ENCODE peak calls at places on chromosomes 3 and 15, in eight cellular contexts. S, H, T, E, Q, Y, X and G are unnamed samples.

GRCh38 chr3:185733980-185734724 is 90.7 kb downstream of the IGF2BP2 start:
- DNase-seq in X (peak; percentile 92), Y (peak; percentile 49), T (no peak), S (no peak), H (peak; percentile 73), Q (no peak), E (peak; percentile 89), G (no peak)

GRCh38 chr15:85691350-85692240 is 103.1 kb downstream of the KLHL25 start:
- DNase-seq in H (no peak), X (peak; percentile 58), E (no peak), Q (no peak), Y (no peak), S (no peak), T (no peak), G (no peak)

GRCh38 chr15:38563723-38564519 is 693 bp downstream of the RASGRP1 start:
- DNase-seq in X (peak; percentile 68), T (no peak), Y (peak; percentile 60), E (peak; percentile 35), Q (peak; percentile 56), S (peak; percentile 73), H (no peak), G (peak; percentile 59)

GRCh38 chr3:29152379-29152778 is 128.5 kb upstream of the RBMS3 start:
- DNase-seq in Q (no peak), X (no peak), T (no peak), H (no peak), S (no peak), Y (no peak), E (no peak), G (no peak)

GRCh38 chr3:107452436-107452835 is 70.3 kb upstream of the BBX start:
- DNase-seq in T (no peak), Q (no peak), S (no peak), X (no peak), E (peak; percentile 61), Y (no peak), H (no peak), G (no peak)

GRCh38 chr3:107412376-107412775 is 35.1 kb downstream of the CCDC54 start:
- DNase-seq in Q (no peak), T (no peak), X (no peak), S (no peak), Y (no peak), E (no peak), H (no peak), G (no peak)

GRCh38 chr3:129323651-129324294 is 45.1 kb downstream of the HMCES start:
- DNase-seq in Q (no peak), S (no peak), E (no peak), Y (no peak), H (no peak), T (no peak), X (peak; percentile 22), G (no peak)

GRCh38 chr15:70643783-70644125 is 119.6 kb downstream of the UACA start:
- DNase-seq in Y (no peak), E (peak; percentile 44), Q (no peak), S (no peak), T (no peak), H (no peak), X (peak; percentile 50), G (no peak)

GRCh38 chr3:144523396-144523795 is 551.8 kb downstream of the DIPK2A start:
- DNase-seq in S (no peak), T (no peak), H (no peak), X (no peak), E (no peak), Q (no peak), Y (no peak), G (no peak)

GRCh38 chr15:27027229-27027628 is 56.2 kb downstream of the GABRG3 start:
- DNase-seq in X (no peak), H (no peak), Q (no peak), Y (no peak), S (no peak), E (no peak), T (no peak), G (no peak)

GRCh38 chr15:69424001-69424400 is 9.9 kb downstream of the KIF23 start:
- DNase-seq in H (no peak), S (no peak), T (no peak), Q (no peak), X (no peak), Y (no peak), E (no peak), G (no peak)

GRCh38 chr3:127479449-127479848 is 111.1 kb downstream of the TPRA1 start:
- DNase-seq in Q (no peak), S (no peak), Y (no peak), E (no peak), H (no peak), X (no peak), T (no peak), G (no peak)

GRCh38 chr3:149080011-149080698 is 6.2 kb downstream of the HLTF start:
- DNase-seq in Q (no peak), S (no peak), T (no peak), E (no peak), Y (no peak), X (peak; percentile 77), H (no peak), G (no peak)

GRCh38 chr3:13540332-13540995 is 8.5 kb upstream of the FBLN2 start:
- DNase-seq in Y (no peak), H (no peak), T (no peak), E (peak; percentile 37), S (no peak), X (no peak), Q (peak; percentile 56), G (no peak)

GRCh38 chr3:149375824-149376196 is 1.6 kb downstream of the TM4SF1 start:
- DNase-seq in H (no peak), S (no peak), X (no peak), T (no peak), E (no peak), Y (no peak), Q (no peak), G (no peak)

GRCh38 chr15:69450968-69451695 is 1.5 kb upstream of the RPLP1 start:
- DNase-seq in S (no peak), T (no peak), E (no peak), X (no peak), H (no peak), Q (no peak), Y (no peak), G (no peak)

GRCh38 chr3:103906304-103906703 is 1460.4 kb upstream of the ALCAM start:
- DNase-seq in X (no peak), Q (no peak), S (no peak), Y (no peak), E (no peak), T (no peak), H (no peak), G (no peak)

GRCh38 chr3:157913751-157914150 is 192.5 kb downstream of the SHOX2 start:
- DNase-seq in Y (no peak), X (no peak), H (no peak), S (no peak), T (no peak), Q (no peak), E (peak; percentile 75), G (no peak)

GRCh38 chr15:76058714-76059319 is 968 bp upstream of the TMEM266 start:
- DNase-seq in S (no peak), H (no peak), Y (no peak), T (no peak), Q (no peak), X (no peak), E (peak; percentile 14), G (no peak)

DNA sequence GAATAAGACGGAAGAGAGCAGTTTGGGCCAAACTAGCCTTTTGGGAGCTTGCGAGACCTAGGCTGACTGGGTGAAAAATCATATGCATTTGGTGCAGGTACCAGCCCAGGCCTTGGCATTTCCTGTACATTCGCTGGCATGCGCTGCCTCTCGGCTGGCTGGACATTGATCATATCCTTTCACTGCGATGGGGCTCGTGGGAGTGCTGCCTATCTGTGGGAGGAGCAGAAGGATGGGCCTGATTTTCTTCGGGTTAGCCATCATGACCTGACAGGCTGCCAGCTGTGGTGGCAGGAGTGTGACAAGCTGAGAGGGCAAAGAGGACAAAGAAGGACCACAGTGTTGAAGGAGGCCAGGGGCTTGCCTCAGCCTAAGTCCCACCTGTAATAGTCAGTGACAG is 14.3 kb downstream of the CGNL1 start:
- DNase-seq in E (no peak), S (no peak), H (no peak), T (no peak), Q (no peak), Y (no peak), X (no peak), G (no peak)
- H3K27ac ChIP-seq in E (no peak overlapping the region), S (no peak overlapping the region), H (no peak overlapping the region), T (no peak overlapping the region), Q (no peak overlapping the region), Y (no peak overlapping the region), X (no peak overlapping the region), G (no peak overlapping the region)

DNA sequence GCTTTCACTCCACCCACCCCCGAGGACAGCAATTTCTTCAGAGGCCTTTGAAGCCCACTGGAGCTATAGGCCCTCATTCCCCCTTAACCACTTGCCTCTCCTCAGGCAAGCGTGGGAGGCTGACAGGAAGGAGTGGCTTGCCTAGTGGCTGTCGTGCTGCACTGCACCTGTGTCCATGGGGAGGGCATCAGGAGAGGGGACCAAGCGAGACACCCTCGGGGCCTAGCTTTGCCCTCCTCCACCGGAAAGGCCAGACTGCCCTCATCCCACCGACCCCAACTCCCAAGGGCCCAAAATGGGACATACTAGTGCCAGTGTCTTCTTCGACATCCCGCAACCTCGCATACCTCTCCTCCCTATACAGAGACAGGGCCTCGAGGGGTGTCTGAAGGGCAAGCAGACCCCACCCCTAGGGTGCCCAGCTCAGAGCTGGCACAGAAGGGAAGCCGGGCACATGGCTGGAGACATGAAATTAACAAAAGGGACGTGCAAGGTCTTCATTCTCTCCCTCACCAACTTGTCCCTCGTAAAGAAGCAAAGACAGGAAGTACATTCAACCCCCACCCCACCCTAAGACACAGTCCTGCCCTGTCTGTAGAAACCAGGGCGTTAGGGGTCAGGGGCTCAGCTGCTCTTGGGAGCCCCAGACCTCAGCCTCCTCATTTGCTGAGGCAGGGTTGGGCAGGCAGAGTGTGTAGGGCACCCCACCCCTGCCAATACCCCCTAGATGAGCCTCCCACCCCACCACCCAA is 24.3 kb downstream of the VIPR1 start:
- DNase-seq in H (no peak), E (no peak), Y (no peak), S (peak; percentile 11), Q (no peak), T (no peak), X (no peak), G (no peak)
- H3K27ac ChIP-seq in H (no peak overlapping the region), E (no peak overlapping the region), Y (no peak overlapping the region), S (peak overlapping the region; percentile 63), Q (no peak overlapping the region), T (no peak overlapping the region), X (no peak overlapping the region), G (no peak overlapping the region)

GRCh38 chr15:46366360-46367007 is 731.7 kb downstream of the SQOR start:
- DNase-seq in H (no peak), Y (no peak), S (no peak), E (no peak), T (no peak), Q (no peak), X (no peak), G (no peak)

DNA sequence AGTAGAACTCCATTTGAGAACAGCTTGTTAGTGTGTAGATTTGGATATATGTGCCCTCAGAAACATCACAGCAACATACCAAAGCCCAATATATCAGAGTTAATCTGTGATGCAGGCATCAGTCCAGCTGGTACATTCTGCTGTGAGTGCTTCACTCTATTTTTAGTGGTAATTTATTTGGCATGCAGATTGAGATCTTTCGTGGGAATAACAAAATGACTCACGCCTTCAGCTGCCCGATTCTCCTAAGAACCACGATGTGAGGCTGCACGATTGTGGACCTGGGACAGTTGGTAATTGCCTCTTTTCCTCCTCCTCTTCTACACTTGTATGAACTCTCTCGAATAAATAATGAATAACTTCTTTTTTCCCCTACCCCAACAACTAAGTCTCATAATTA is 730.8 kb downstream of the SQOR start:
- DNase-seq in Q (no peak), E (peak; percentile 73), T (peak; percentile 13), X (peak; percentile 64), Y (no peak), H (peak; percentile 2), S (no peak), G (no peak)
- H3K27ac ChIP-seq in Q (no peak overlapping the region), E (no peak overlapping the region), T (peak overlapping the region; percentile 83), X (no peak overlapping the region), Y (no peak overlapping the region), H (no peak overlapping the region), S (no peak overlapping the region), G (no peak overlapping the region)

GRCh38 chr15:32959077-32959476 is 235.4 kb downstream of the FMN1 start:
- DNase-seq in Q (no peak), H (no peak), Y (no peak), T (no peak), X (no peak), E (peak; percentile 87), S (no peak), G (no peak)
- H3K27ac ChIP-seq in Q (no peak overlapping the region), H (no peak overlapping the region), Y (no peak overlapping the region), T (no peak overlapping the region), X (no peak overlapping the region), E (no peak overlapping the region), S (no peak overlapping the region), G (no peak overlapping the region)